ENCODE peak calls at places on chromosomes 7 and 10, in ten cellular contexts. One of them, this sample, is unnamed.
A peak's percentile ranks its signal among the peaks of the same experiment; 100 is the strongest.

GRCh38 chr7:151327659-151328058 is 14.0 kb upstream of the NUB1 start:
- DNase-seq in stimulated activated CD4-positive, alpha-beta T cell treated with anti-CD3 and anti-CD28 coated beads, Interleukin-2, amount 100 ng/mL, for 48 hours: no peak
- DNase-seq in OCI-LY7: no peak
- DNase-seq in transverse colon: no peak
- DNase-seq in 8988T: no peak
- DNase-seq in CD4-positive, alpha-beta T cell: no peak
- DNase-seq in Ammon's horn: no peak
- DNase-seq in H54: no peak
- DNase-seq in stimulated activated naive B cell treated with anti-CD40 and anti-IgM and Interleukin-4, amounts not matched to agents 10 μg/mL and 1 μg/mL and 100 μg/mL, for 72 hours: no peak
- DNase-seq in naive thymus-derived CD4-positive, alpha-beta T cell: no peak
- DNase-seq in this sample: no peak

GRCh38 chr10:76453328-76453727 is 1021.9 kb downstream of the LRMDA start:
- DNase-seq in stimulated activated CD4-positive, alpha-beta T cell treated with anti-CD3 and anti-CD28 coated beads, Interleukin-2, amount 100 ng/mL, for 48 hours: no peak
- DNase-seq in OCI-LY7: no peak
- DNase-seq in transverse colon: no peak
- DNase-seq in 8988T: no peak
- DNase-seq in CD4-positive, alpha-beta T cell: no peak
- DNase-seq in Ammon's horn: no peak
- DNase-seq in H54: no peak
- DNase-seq in stimulated activated naive B cell treated with anti-CD40 and anti-IgM and Interleukin-4, amounts not matched to agents 10 μg/mL and 1 μg/mL and 100 μg/mL, for 72 hours: no peak
- DNase-seq in naive thymus-derived CD4-positive, alpha-beta T cell: no peak
- DNase-seq in this sample: no peak

GRCh38 chr7:100477871-100478248 is 1.2 kb downstream of the TSC22D4 start:
- DNase-seq in stimulated activated CD4-positive, alpha-beta T cell treated with anti-CD3 and anti-CD28 coated beads, Interleukin-2, amount 100 ng/mL, for 48 hours: no peak
- DNase-seq in OCI-LY7: no peak
- DNase-seq in transverse colon: no peak
- DNase-seq in 8988T: peak; percentile 18
- DNase-seq in CD4-positive, alpha-beta T cell: no peak
- DNase-seq in Ammon's horn: no peak
- DNase-seq in H54: no peak
- DNase-seq in stimulated activated naive B cell treated with anti-CD40 and anti-IgM and Interleukin-4, amounts not matched to agents 10 μg/mL and 1 μg/mL and 100 μg/mL, for 72 hours: no peak
- DNase-seq in naive thymus-derived CD4-positive, alpha-beta T cell: peak; percentile 30
- DNase-seq in this sample: no peak

GRCh38 chr7:24865994-24866615 is 108.8 kb upstream of the GSDME start:
- DNase-seq in stimulated activated CD4-positive, alpha-beta T cell treated with anti-CD3 and anti-CD28 coated beads, Interleukin-2, amount 100 ng/mL, for 48 hours: peak; percentile 40
- DNase-seq in OCI-LY7: no peak
- DNase-seq in transverse colon: no peak
- DNase-seq in 8988T: no peak
- DNase-seq in CD4-positive, alpha-beta T cell: no peak
- DNase-seq in Ammon's horn: no peak
- DNase-seq in H54: no peak
- DNase-seq in stimulated activated naive B cell treated with anti-CD40 and anti-IgM and Interleukin-4, amounts not matched to agents 10 μg/mL and 1 μg/mL and 100 μg/mL, for 72 hours: no peak
- DNase-seq in naive thymus-derived CD4-positive, alpha-beta T cell: peak; percentile 32
- DNase-seq in this sample: no peak

GRCh38 chr10:108608860-108609259 is 1314.5 kb downstream of the XPNPEP1 start:
- DNase-seq in stimulated activated CD4-positive, alpha-beta T cell treated with anti-CD3 and anti-CD28 coated beads, Interleukin-2, amount 100 ng/mL, for 48 hours: no peak
- DNase-seq in OCI-LY7: no peak
- DNase-seq in transverse colon: no peak
- DNase-seq in 8988T: no peak
- DNase-seq in CD4-positive, alpha-beta T cell: no peak
- DNase-seq in Ammon's horn: no peak
- DNase-seq in H54: no peak
- DNase-seq in stimulated activated naive B cell treated with anti-CD40 and anti-IgM and Interleukin-4, amounts not matched to agents 10 μg/mL and 1 μg/mL and 100 μg/mL, for 72 hours: no peak
- DNase-seq in naive thymus-derived CD4-positive, alpha-beta T cell: no peak
- DNase-seq in this sample: no peak

GRCh38 chr10:22345301-22346086 is at the start of gene SPAG6:
- DNase-seq in stimulated activated CD4-positive, alpha-beta T cell treated with anti-CD3 and anti-CD28 coated beads, Interleukin-2, amount 100 ng/mL, for 48 hours: no peak
- DNase-seq in OCI-LY7: no peak
- DNase-seq in transverse colon: peak; percentile 55
- DNase-seq in 8988T: no peak
- DNase-seq in CD4-positive, alpha-beta T cell: peak; percentile 12
- DNase-seq in Ammon's horn: peak; percentile 56
- DNase-seq in H54: no peak
- DNase-seq in stimulated activated naive B cell treated with anti-CD40 and anti-IgM and Interleukin-4, amounts not matched to agents 10 μg/mL and 1 μg/mL and 100 μg/mL, for 72 hours: peak; percentile 36
- DNase-seq in naive thymus-derived CD4-positive, alpha-beta T cell: peak; percentile 61
- DNase-seq in this sample: no peak

GRCh38 chr7:22639400-22639799 is 87.6 kb upstream of the IL6 start:
- DNase-seq in stimulated activated CD4-positive, alpha-beta T cell treated with anti-CD3 and anti-CD28 coated beads, Interleukin-2, amount 100 ng/mL, for 48 hours: no peak
- DNase-seq in OCI-LY7: no peak
- DNase-seq in transverse colon: no peak
- DNase-seq in 8988T: no peak
- DNase-seq in CD4-positive, alpha-beta T cell: no peak
- DNase-seq in Ammon's horn: no peak
- DNase-seq in H54: no peak
- DNase-seq in stimulated activated naive B cell treated with anti-CD40 and anti-IgM and Interleukin-4, amounts not matched to agents 10 μg/mL and 1 μg/mL and 100 μg/mL, for 72 hours: no peak
- DNase-seq in naive thymus-derived CD4-positive, alpha-beta T cell: no peak
- DNase-seq in this sample: no peak

GRCh38 chr10:21720090-21720489 is 186.1 kb downstream of the MLLT10 start:
- DNase-seq in stimulated activated CD4-positive, alpha-beta T cell treated with anti-CD3 and anti-CD28 coated beads, Interleukin-2, amount 100 ng/mL, for 48 hours: no peak
- DNase-seq in OCI-LY7: no peak
- DNase-seq in transverse colon: no peak
- DNase-seq in 8988T: no peak
- DNase-seq in CD4-positive, alpha-beta T cell: no peak
- DNase-seq in Ammon's horn: no peak
- DNase-seq in H54: no peak
- DNase-seq in stimulated activated naive B cell treated with anti-CD40 and anti-IgM and Interleukin-4, amounts not matched to agents 10 μg/mL and 1 μg/mL and 100 μg/mL, for 72 hours: no peak
- DNase-seq in naive thymus-derived CD4-positive, alpha-beta T cell: no peak
- DNase-seq in this sample: no peak

GRCh38 chr7:132049462-132050304 is 493.3 kb upstream of the PODXL start:
- DNase-seq in stimulated activated CD4-positive, alpha-beta T cell treated with anti-CD3 and anti-CD28 coated beads, Interleukin-2, amount 100 ng/mL, for 48 hours: peak; percentile 33
- DNase-seq in OCI-LY7: peak; percentile 28
- DNase-seq in transverse colon: peak; percentile 58
- DNase-seq in 8988T: no peak
- DNase-seq in CD4-positive, alpha-beta T cell: no peak
- DNase-seq in Ammon's horn: no peak
- DNase-seq in H54: no peak
- DNase-seq in stimulated activated naive B cell treated with anti-CD40 and anti-IgM and Interleukin-4, amounts not matched to agents 10 μg/mL and 1 μg/mL and 100 μg/mL, for 72 hours: no peak
- DNase-seq in naive thymus-derived CD4-positive, alpha-beta T cell: peak; percentile 25
- DNase-seq in this sample: no peak

GRCh38 chr10:33291053-33291592 is 43.3 kb downstream of the NRP1 start:
- DNase-seq in stimulated activated CD4-positive, alpha-beta T cell treated with anti-CD3 and anti-CD28 coated beads, Interleukin-2, amount 100 ng/mL, for 48 hours: no peak
- DNase-seq in OCI-LY7: no peak
- DNase-seq in transverse colon: no peak
- DNase-seq in 8988T: no peak
- DNase-seq in CD4-positive, alpha-beta T cell: no peak
- DNase-seq in Ammon's horn: no peak
- DNase-seq in H54: peak; percentile 23
- DNase-seq in stimulated activated naive B cell treated with anti-CD40 and anti-IgM and Interleukin-4, amounts not matched to agents 10 μg/mL and 1 μg/mL and 100 μg/mL, for 72 hours: no peak
- DNase-seq in naive thymus-derived CD4-positive, alpha-beta T cell: no peak
- DNase-seq in this sample: no peak

This sample was measured in activated T-helper 1 cell treated with Interleukin-2 at 50 U/mL for 16 hours.